ENCODE peak calls at places on chromosome 1, in eight cellular contexts. One of them, this sample, is unnamed. For H3K27me3 and H3K36me3, the result is how much of the 10 kb centered on the place peaks cover.

GRCh38 chr1:84442256-84442655 is 36.8 kb upstream of the RPF1 start:
- DNase-seq in fibroblast of lung: peak
- DNase-seq in GM23338: peak
- DNase-seq in HCT116: peak
- DNase-seq in brain microvascular endothelial cell: peak
- DNase-seq in right lobe of liver: no peak
- DNase-seq in ovary: no peak
- DNase-seq in psoas muscle: no peak
- DNase-seq in this sample: peak

GRCh38 chr1:34852677-34853217 is 6.8 kb downstream of the SMIM12 start:
- DNase-seq in right lobe of liver: peak
- DNase-seq in brain microvascular endothelial cell: peak
- DNase-seq in ovary: peak
- DNase-seq in fibroblast of lung: peak
- DNase-seq in HCT116: peak
- DNase-seq in GM23338: peak
- DNase-seq in psoas muscle: peak
- DNase-seq in this sample: peak

GRCh38 chr1:46577671-46578070 is 26.2 kb upstream of the KNCN start:
- DNase-seq in psoas muscle: no peak
- DNase-seq in ovary: no peak
- DNase-seq in HCT116: no peak
- DNase-seq in GM23338: no peak
- DNase-seq in brain microvascular endothelial cell: no peak
- DNase-seq in fibroblast of lung: no peak
- DNase-seq in right lobe of liver: no peak
- DNase-seq in this sample: no peak

GRCh38 chr1:207808911-207809555 is 57.2 kb downstream of the CD46 start:
- DNase-seq in GM23338: no peak
- DNase-seq in right lobe of liver: no peak
- DNase-seq in fibroblast of lung: no peak
- DNase-seq in brain microvascular endothelial cell: no peak
- DNase-seq in psoas muscle: no peak
- DNase-seq in ovary: no peak
- DNase-seq in HCT116: no peak
- DNase-seq in this sample: no peak

GRCh38 chr1:154741747-154742495 is 128.2 kb downstream of the KCNN3 start:
- DNase-seq in brain microvascular endothelial cell: no peak
- DNase-seq in right lobe of liver: peak
- DNase-seq in fibroblast of lung: peak
- DNase-seq in GM23338: peak
- DNase-seq in HCT116: no peak
- DNase-seq in psoas muscle: no peak
- DNase-seq in ovary: no peak
- DNase-seq in this sample: no peak

GRCh38 chr1:145729196-145729595 is 9.9 kb downstream of the CD160 start:
- DNase-seq in right lobe of liver: no peak
- DNase-seq in HCT116: no peak
- DNase-seq in brain microvascular endothelial cell: no peak
- DNase-seq in ovary: no peak
- DNase-seq in fibroblast of lung: no peak
- DNase-seq in GM23338: no peak
- DNase-seq in psoas muscle: no peak
- DNase-seq in this sample: no peak

GRCh38 chr1:193322218-193322617 is 135.8 kb upstream of the B3GALT2 start:
- DNase-seq in HCT116: peak
- DNase-seq in ovary: no peak
- DNase-seq in GM23338: peak
- DNase-seq in right lobe of liver: no peak
- DNase-seq in brain microvascular endothelial cell: peak
- DNase-seq in fibroblast of lung: peak
- DNase-seq in psoas muscle: no peak
- DNase-seq in this sample: peak

GRCh38 chr1:115474166-115474565 is 136.1 kb upstream of the NGF start:
- DNase-seq in ovary: no peak
- DNase-seq in GM23338: no peak
- DNase-seq in right lobe of liver: no peak
- DNase-seq in HCT116: no peak
- DNase-seq in fibroblast of lung: no peak
- DNase-seq in brain microvascular endothelial cell: no peak
- DNase-seq in psoas muscle: no peak
- DNase-seq in this sample: no peak

GRCh38 chr1:182392045-182393028 is 747 bp upstream of the GLUL start:
- DNase-seq in fibroblast of lung: peak
- DNase-seq in right lobe of liver: no peak
- DNase-seq in GM23338: peak
- DNase-seq in ovary: no peak
- DNase-seq in brain microvascular endothelial cell: no peak
- DNase-seq in psoas muscle: no peak
- DNase-seq in HCT116: no peak
- DNase-seq in this sample: no peak

GRCh38 chr1:156608981-156609380 is 7.7 kb upstream of the GPATCH4 start:
- DNase-seq in brain microvascular endothelial cell: no peak
- DNase-seq in psoas muscle: no peak
- DNase-seq in fibroblast of lung: no peak
- DNase-seq in GM23338: peak
- DNase-seq in ovary: no peak
- DNase-seq in right lobe of liver: no peak
- DNase-seq in HCT116: no peak
- DNase-seq in this sample: no peak

GRCh38 chr1:151708891-151709290 is 7.7 kb downstream of the CELF3 start:
- DNase-seq in psoas muscle: no peak
- DNase-seq in GM23338: no peak
- DNase-seq in fibroblast of lung: no peak
- DNase-seq in brain microvascular endothelial cell: no peak
- DNase-seq in HCT116: no peak
- DNase-seq in ovary: no peak
- DNase-seq in right lobe of liver: no peak
- DNase-seq in this sample: no peak

GRCh38 chr1:18400347-18401102 is 80.2 kb upstream of the KLHDC7A start:
- DNase-seq in GM23338: no peak
- DNase-seq in ovary: no peak
- DNase-seq in HCT116: no peak
- DNase-seq in fibroblast of lung: no peak
- DNase-seq in psoas muscle: no peak
- DNase-seq in brain microvascular endothelial cell: no peak
- DNase-seq in right lobe of liver: no peak
- DNase-seq in this sample: no peak

GRCh38 chr1:41880261-41880660 is 38.5 kb downstream of the HIVEP3 start:
- DNase-seq in brain microvascular endothelial cell: peak
- DNase-seq in fibroblast of lung: peak
- DNase-seq in GM23338: no peak
- DNase-seq in HCT116: peak
- DNase-seq in right lobe of liver: no peak
- DNase-seq in psoas muscle: no peak
- DNase-seq in ovary: no peak
- DNase-seq in this sample: no peak

GRCh38 chr1:166064951-166065350 is 101.8 kb downstream of the FAM78B start:
- DNase-seq in right lobe of liver: no peak
- DNase-seq in fibroblast of lung: no peak
- DNase-seq in GM23338: no peak
- DNase-seq in ovary: no peak
- DNase-seq in brain microvascular endothelial cell: no peak
- DNase-seq in psoas muscle: no peak
- DNase-seq in HCT116: no peak
- DNase-seq in this sample: no peak

GRCh38 chr1:166139735-166140134 is 27.1 kb downstream of the FAM78B start:
- DNase-seq in psoas muscle: no peak
- DNase-seq in HCT116: no peak
- DNase-seq in right lobe of liver: no peak
- DNase-seq in GM23338: peak
- DNase-seq in ovary: no peak
- DNase-seq in fibroblast of lung: no peak
- DNase-seq in brain microvascular endothelial cell: no peak
- DNase-seq in this sample: no peak

GRCh38 chr1:185441608-185442007 is 124.6 kb upstream of the IVNS1ABP start:
- DNase-seq in fibroblast of lung: peak
- DNase-seq in HCT116: no peak
- DNase-seq in brain microvascular endothelial cell: peak
- DNase-seq in right lobe of liver: no peak
- DNase-seq in ovary: no peak
- DNase-seq in psoas muscle: no peak
- DNase-seq in GM23338: no peak
- DNase-seq in this sample: peak

GRCh38 chr1:21573971-21574458 is 64.8 kb downstream of the ALPL start:
- DNase-seq in ovary: peak
- DNase-seq in psoas muscle: peak
- DNase-seq in GM23338: peak
- DNase-seq in brain microvascular endothelial cell: peak
- DNase-seq in HCT116: peak
- DNase-seq in fibroblast of lung: peak
- DNase-seq in right lobe of liver: peak
- DNase-seq in this sample: peak

GRCh38 chr1:4561213-4561612 is 93.2 kb upstream of the AJAP1 start:
- DNase-seq in fibroblast of lung: no peak
- DNase-seq in psoas muscle: no peak
- DNase-seq in right lobe of liver: no peak
- DNase-seq in GM23338: no peak
- DNase-seq in HCT116: no peak
- DNase-seq in brain microvascular endothelial cell: no peak
- DNase-seq in ovary: no peak
- DNase-seq in this sample: no peak

GRCh38 chr1:37718901-37719571 is 26.7 kb downstream of the CDCA8 start:
- DNase-seq in HCT116: no peak
- DNase-seq in ovary: no peak
- DNase-seq in psoas muscle: no peak
- DNase-seq in fibroblast of lung: no peak
- DNase-seq in right lobe of liver: no peak
- DNase-seq in brain microvascular endothelial cell: no peak
- DNase-seq in GM23338: no peak
- DNase-seq in this sample: no peak

GRCh38 chr1:68954841-68955240 is 458.0 kb upstream of the DEPDC1 start:
- DNase-seq in brain microvascular endothelial cell: no peak
- DNase-seq in ovary: no peak
- DNase-seq in right lobe of liver: no peak
- DNase-seq in GM23338: no peak
- DNase-seq in psoas muscle: no peak
- DNase-seq in fibroblast of lung: peak
- DNase-seq in HCT116: no peak
- DNase-seq in this sample: peak

GRCh38 chr1:154955718-154956513 is at the start of gene PBXIP1:
- DNase-seq in HCT116: peak
- DNase-seq in right lobe of liver: peak
- DNase-seq in psoas muscle: peak
- DNase-seq in brain microvascular endothelial cell: peak
- DNase-seq in GM23338: peak
- DNase-seq in ovary: peak
- DNase-seq in fibroblast of lung: peak
- DNase-seq in this sample: peak

GRCh38 chr1:93910305-93910704 is 1.1 kb upstream of the GCLM start:
- DNase-seq in ovary: no peak
- DNase-seq in HCT116: no peak
- DNase-seq in GM23338: no peak
- DNase-seq in fibroblast of lung: no peak
- DNase-seq in psoas muscle: no peak
- DNase-seq in brain microvascular endothelial cell: no peak
- DNase-seq in right lobe of liver: no peak
- DNase-seq in this sample: no peak

GRCh38 chr1:163820748-163821147 is 499.0 kb downstream of the NUF2 start:
- DNase-seq in HCT116: no peak
- DNase-seq in ovary: no peak
- DNase-seq in psoas muscle: no peak
- DNase-seq in fibroblast of lung: no peak
- DNase-seq in brain microvascular endothelial cell: no peak
- DNase-seq in GM23338: peak
- DNase-seq in right lobe of liver: no peak
- DNase-seq in this sample: no peak
- TF ChIP-seq CTCF in HCT116: no peak
- TF ChIP-seq CTCF in ovary: no peak
- TF ChIP-seq CTCF in psoas muscle: no peak
- TF ChIP-seq CTCF in fibroblast of lung: peak
- TF ChIP-seq CTCF in brain microvascular endothelial cell: no peak
- TF ChIP-seq CTCF in GM23338: peak
- TF ChIP-seq CTCF in right lobe of liver: peak
- TF ChIP-seq CTCF in this sample: no peak

GRCh38 chr1:9625761-9626160 is 25.8 kb upstream of the PIK3CD start:
- DNase-seq in psoas muscle: no peak
- DNase-seq in fibroblast of lung: no peak
- DNase-seq in GM23338: no peak
- DNase-seq in HCT116: no peak
- DNase-seq in ovary: no peak
- DNase-seq in right lobe of liver: no peak
- DNase-seq in brain microvascular endothelial cell: no peak
- DNase-seq in this sample: no peak
- H3K27me3 ChIP-seq in psoas muscle: under half
- H3K27me3 ChIP-seq in fibroblast of lung: under half
- H3K27me3 ChIP-seq in GM23338: under half
- H3K27me3 ChIP-seq in HCT116: under half
- H3K27me3 ChIP-seq in ovary: under half
- H3K27me3 ChIP-seq in right lobe of liver: under half
- H3K27me3 ChIP-seq in brain microvascular endothelial cell: under half
- H3K27me3 ChIP-seq in this sample: under half

GRCh38 chr1:199843856-199844255 is 183.7 kb upstream of the NR5A2 start:
- DNase-seq in psoas muscle: no peak
- DNase-seq in right lobe of liver: no peak
- DNase-seq in HCT116: no peak
- DNase-seq in fibroblast of lung: peak
- DNase-seq in ovary: no peak
- DNase-seq in brain microvascular endothelial cell: peak
- DNase-seq in GM23338: no peak
- DNase-seq in this sample: no peak
- H3K36me3 ChIP-seq in psoas muscle: under half
- H3K36me3 ChIP-seq in right lobe of liver: under half
- H3K36me3 ChIP-seq in HCT116: under half
- H3K36me3 ChIP-seq in fibroblast of lung: under half
- H3K36me3 ChIP-seq in ovary: under half
- H3K36me3 ChIP-seq in brain microvascular endothelial cell: under half
- H3K36me3 ChIP-seq in GM23338: under half
- H3K36me3 ChIP-seq in this sample: under half

DNA sequence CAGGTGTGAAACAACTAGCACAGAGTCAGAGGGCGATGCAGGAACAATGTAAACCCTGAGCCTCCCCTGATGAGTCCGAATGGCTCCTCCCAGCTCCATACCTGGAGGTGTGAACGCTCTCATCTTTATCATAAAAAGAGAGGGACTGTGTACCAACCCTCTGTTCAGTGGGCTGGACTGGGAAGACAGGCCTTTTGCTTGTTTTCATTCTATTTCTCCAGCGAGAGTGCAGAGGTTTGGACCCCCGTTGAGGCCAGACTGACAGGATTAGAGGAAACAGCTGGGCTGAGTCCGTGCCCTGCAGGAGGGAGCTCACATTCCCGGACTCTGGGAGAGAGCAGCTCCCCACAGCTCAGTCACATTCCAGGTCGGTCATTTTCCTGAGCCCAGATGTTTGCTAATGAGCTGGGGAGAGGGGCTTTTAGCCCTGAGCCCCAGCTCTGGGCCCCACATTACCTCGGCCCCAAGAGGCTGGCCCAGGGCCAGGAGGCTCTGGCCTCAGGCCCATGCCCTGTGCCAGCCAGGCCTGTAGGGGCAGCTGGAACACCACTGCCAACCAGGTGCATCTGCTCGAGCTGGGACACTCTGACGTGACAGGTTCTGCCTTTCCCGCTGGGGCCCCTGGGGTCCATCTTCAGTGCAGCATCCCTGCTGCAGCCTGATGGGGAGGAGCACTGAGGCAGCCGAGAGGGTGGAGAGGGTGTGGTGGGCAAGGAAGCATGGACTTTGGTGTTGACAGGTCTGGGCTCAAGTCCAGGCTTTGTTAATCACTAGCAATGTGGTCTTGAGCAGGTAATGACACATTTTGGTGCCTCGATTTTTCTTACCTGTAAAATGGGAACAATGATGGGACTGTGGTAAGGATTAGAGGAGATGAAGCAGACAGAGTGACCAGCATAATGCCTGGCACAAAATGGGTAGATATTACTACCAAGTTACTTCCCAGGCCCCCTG is 3.5 kb upstream of the NBL1 start:
- DNase-seq in brain microvascular endothelial cell: peak
- DNase-seq in right lobe of liver: no peak
- DNase-seq in HCT116: peak
- DNase-seq in psoas muscle: no peak
- DNase-seq in fibroblast of lung: peak
- DNase-seq in GM23338: peak
- DNase-seq in ovary: no peak
- DNase-seq in this sample: no peak
- TF ChIP-seq CTCF in brain microvascular endothelial cell: peak
- TF ChIP-seq CTCF in right lobe of liver: no peak
- TF ChIP-seq CTCF in HCT116: peak
- TF ChIP-seq CTCF in psoas muscle: no peak
- TF ChIP-seq CTCF in fibroblast of lung: no peak
- TF ChIP-seq CTCF in GM23338: no peak
- TF ChIP-seq CTCF in ovary: no peak
- TF ChIP-seq CTCF in this sample: peak

This sample was measured in kidney epithelial cell.